ENCODE peak calls at places on chromosomes 5 and 9, in nine cellular contexts. One of them, this sample, is unnamed.

GRCh38 chr5:139961435-139962157 is 81.5 kb downstream of the NRG2 start:
- DNase-seq in suprapubic skin: no peak
- DNase-seq in substantia nigra: no peak
- DNase-seq in NCI-H2081: no peak
- DNase-seq in stimulated activated CD8-positive, alpha-beta memory T cell treated with anti-CD3 and anti-CD28 coated beads, Interleukin-12 subunit alpha, Interleukin-12 subunit beta, amount 100 ng/mL, for 1 hour: no peak
- DNase-seq in ELF-1: no peak
- DNase-seq in ureter: no peak
- DNase-seq in epithelial cell of esophagus: no peak
- DNase-seq in D341Med: no peak
- DNase-seq in this sample: no peak

GRCh38 chr5:181207214-181207959 is 2.4 kb upstream of the TRIM7 start:
- DNase-seq in suprapubic skin: peak
- DNase-seq in substantia nigra: no peak
- DNase-seq in NCI-H2081: no peak
- DNase-seq in stimulated activated CD8-positive, alpha-beta memory T cell treated with anti-CD3 and anti-CD28 coated beads, Interleukin-12 subunit alpha, Interleukin-12 subunit beta, amount 100 ng/mL, for 1 hour: no peak
- DNase-seq in ELF-1: peak
- DNase-seq in ureter: peak
- DNase-seq in epithelial cell of esophagus: peak
- DNase-seq in D341Med: peak
- DNase-seq in this sample: peak

GRCh38 chr5:149526855-149527590 is 24.2 kb downstream of the CSNK1A1 start:
- DNase-seq in suprapubic skin: no peak
- DNase-seq in substantia nigra: no peak
- DNase-seq in NCI-H2081: no peak
- DNase-seq in stimulated activated CD8-positive, alpha-beta memory T cell treated with anti-CD3 and anti-CD28 coated beads, Interleukin-12 subunit alpha, Interleukin-12 subunit beta, amount 100 ng/mL, for 1 hour: no peak
- DNase-seq in ELF-1: no peak
- DNase-seq in ureter: no peak
- DNase-seq in epithelial cell of esophagus: no peak
- DNase-seq in D341Med: no peak
- DNase-seq in this sample: no peak

GRCh38 chr5:59058977-59059687 is 476.3 kb downstream of the RAB3C start:
- DNase-seq in suprapubic skin: no peak
- DNase-seq in substantia nigra: no peak
- DNase-seq in NCI-H2081: no peak
- DNase-seq in stimulated activated CD8-positive, alpha-beta memory T cell treated with anti-CD3 and anti-CD28 coated beads, Interleukin-12 subunit alpha, Interleukin-12 subunit beta, amount 100 ng/mL, for 1 hour: no peak
- DNase-seq in ELF-1: no peak
- DNase-seq in ureter: no peak
- DNase-seq in epithelial cell of esophagus: no peak
- DNase-seq in D341Med: no peak
- DNase-seq in this sample: no peak

GRCh38 chr5:175444060-175444904 is at the start of gene DRD1:
- DNase-seq in suprapubic skin: no peak
- DNase-seq in substantia nigra: no peak
- DNase-seq in NCI-H2081: peak
- DNase-seq in stimulated activated CD8-positive, alpha-beta memory T cell treated with anti-CD3 and anti-CD28 coated beads, Interleukin-12 subunit alpha, Interleukin-12 subunit beta, amount 100 ng/mL, for 1 hour: peak
- DNase-seq in ELF-1: peak
- DNase-seq in ureter: peak
- DNase-seq in epithelial cell of esophagus: peak
- DNase-seq in D341Med: peak
- DNase-seq in this sample: peak

GRCh38 chr5:31048282-31048974 is 145.1 kb upstream of the CDH6 start:
- DNase-seq in suprapubic skin: no peak
- DNase-seq in substantia nigra: no peak
- DNase-seq in NCI-H2081: peak
- DNase-seq in stimulated activated CD8-positive, alpha-beta memory T cell treated with anti-CD3 and anti-CD28 coated beads, Interleukin-12 subunit alpha, Interleukin-12 subunit beta, amount 100 ng/mL, for 1 hour: no peak
- DNase-seq in ELF-1: no peak
- DNase-seq in ureter: no peak
- DNase-seq in epithelial cell of esophagus: no peak
- DNase-seq in D341Med: no peak
- DNase-seq in this sample: no peak

GRCh38 chr9:37438359-37438758 is 15.9 kb downstream of the GRHPR start:
- DNase-seq in suprapubic skin: no peak
- DNase-seq in substantia nigra: no peak
- DNase-seq in NCI-H2081: no peak
- DNase-seq in stimulated activated CD8-positive, alpha-beta memory T cell treated with anti-CD3 and anti-CD28 coated beads, Interleukin-12 subunit alpha, Interleukin-12 subunit beta, amount 100 ng/mL, for 1 hour: no peak
- DNase-seq in ELF-1: no peak
- DNase-seq in ureter: no peak
- DNase-seq in epithelial cell of esophagus: no peak
- DNase-seq in D341Med: no peak
- DNase-seq in this sample: no peak

GRCh38 chr5:39099831-39100230 is 25.6 kb upstream of the RICTOR start:
- DNase-seq in suprapubic skin: no peak
- DNase-seq in substantia nigra: no peak
- DNase-seq in NCI-H2081: no peak
- DNase-seq in stimulated activated CD8-positive, alpha-beta memory T cell treated with anti-CD3 and anti-CD28 coated beads, Interleukin-12 subunit alpha, Interleukin-12 subunit beta, amount 100 ng/mL, for 1 hour: no peak
- DNase-seq in ELF-1: no peak
- DNase-seq in ureter: no peak
- DNase-seq in epithelial cell of esophagus: no peak
- DNase-seq in D341Med: no peak
- DNase-seq in this sample: no peak

GRCh38 chr5:627840-628239 is 15.7 kb downstream of the CEP72 start:
- DNase-seq in suprapubic skin: no peak
- DNase-seq in substantia nigra: no peak
- DNase-seq in NCI-H2081: no peak
- DNase-seq in stimulated activated CD8-positive, alpha-beta memory T cell treated with anti-CD3 and anti-CD28 coated beads, Interleukin-12 subunit alpha, Interleukin-12 subunit beta, amount 100 ng/mL, for 1 hour: no peak
- DNase-seq in ELF-1: no peak
- DNase-seq in ureter: no peak
- DNase-seq in epithelial cell of esophagus: no peak
- DNase-seq in D341Med: no peak
- DNase-seq in this sample: no peak

GRCh38 chr5:28388428-28388827 is 1350.0 kb upstream of the CDH9 start:
- DNase-seq in suprapubic skin: no peak
- DNase-seq in substantia nigra: no peak
- DNase-seq in NCI-H2081: no peak
- DNase-seq in stimulated activated CD8-positive, alpha-beta memory T cell treated with anti-CD3 and anti-CD28 coated beads, Interleukin-12 subunit alpha, Interleukin-12 subunit beta, amount 100 ng/mL, for 1 hour: no peak
- DNase-seq in ELF-1: no peak
- DNase-seq in ureter: no peak
- DNase-seq in epithelial cell of esophagus: no peak
- DNase-seq in D341Med: no peak
- DNase-seq in this sample: no peak

GRCh38 chr9:116765009-116765408 is 77.9 kb downstream of the TRIM32 start:
- DNase-seq in suprapubic skin: no peak
- DNase-seq in substantia nigra: no peak
- DNase-seq in NCI-H2081: no peak
- DNase-seq in stimulated activated CD8-positive, alpha-beta memory T cell treated with anti-CD3 and anti-CD28 coated beads, Interleukin-12 subunit alpha, Interleukin-12 subunit beta, amount 100 ng/mL, for 1 hour: no peak
- DNase-seq in ELF-1: no peak
- DNase-seq in ureter: no peak
- DNase-seq in epithelial cell of esophagus: no peak
- DNase-seq in D341Med: no peak
- DNase-seq in this sample: no peak

GRCh38 chr5:147234825-147235635 is at the start of gene STK32A:
- DNase-seq in suprapubic skin: peak
- DNase-seq in substantia nigra: no peak
- DNase-seq in NCI-H2081: peak
- DNase-seq in stimulated activated CD8-positive, alpha-beta memory T cell treated with anti-CD3 and anti-CD28 coated beads, Interleukin-12 subunit alpha, Interleukin-12 subunit beta, amount 100 ng/mL, for 1 hour: no peak
- DNase-seq in ELF-1: peak
- DNase-seq in ureter: peak
- DNase-seq in epithelial cell of esophagus: peak
- DNase-seq in D341Med: peak
- DNase-seq in this sample: peak

GRCh38 chr9:128863647-128864046 is 18.1 kb downstream of the KYAT1 start:
- DNase-seq in suprapubic skin: peak
- DNase-seq in substantia nigra: no peak
- DNase-seq in NCI-H2081: peak
- DNase-seq in stimulated activated CD8-positive, alpha-beta memory T cell treated with anti-CD3 and anti-CD28 coated beads, Interleukin-12 subunit alpha, Interleukin-12 subunit beta, amount 100 ng/mL, for 1 hour: peak
- DNase-seq in ELF-1: peak
- DNase-seq in ureter: peak
- DNase-seq in epithelial cell of esophagus: peak
- DNase-seq in D341Med: peak
- DNase-seq in this sample: peak

GRCh38 chr5:147904110-147904509 is 2.2 kb downstream of the C5orf46 start:
- DNase-seq in suprapubic skin: no peak
- DNase-seq in substantia nigra: no peak
- DNase-seq in NCI-H2081: no peak
- DNase-seq in stimulated activated CD8-positive, alpha-beta memory T cell treated with anti-CD3 and anti-CD28 coated beads, Interleukin-12 subunit alpha, Interleukin-12 subunit beta, amount 100 ng/mL, for 1 hour: no peak
- DNase-seq in ELF-1: no peak
- DNase-seq in ureter: no peak
- DNase-seq in epithelial cell of esophagus: peak
- DNase-seq in D341Med: no peak
- DNase-seq in this sample: peak

GRCh38 chr9:65410926-65411325 is 125.9 kb upstream of the FOXD4L5 start:
- DNase-seq in suprapubic skin: no peak
- DNase-seq in substantia nigra: no peak
- DNase-seq in NCI-H2081: no peak
- DNase-seq in stimulated activated CD8-positive, alpha-beta memory T cell treated with anti-CD3 and anti-CD28 coated beads, Interleukin-12 subunit alpha, Interleukin-12 subunit beta, amount 100 ng/mL, for 1 hour: no peak
- DNase-seq in ELF-1: no peak
- DNase-seq in ureter: no peak
- DNase-seq in epithelial cell of esophagus: no peak
- DNase-seq in D341Med: no peak
- DNase-seq in this sample: no peak

GRCh38 chr9:135088979-135089847 is 1.7 kb downstream of the OLFM1 start:
- DNase-seq in suprapubic skin: no peak
- DNase-seq in substantia nigra: no peak
- DNase-seq in NCI-H2081: no peak
- DNase-seq in stimulated activated CD8-positive, alpha-beta memory T cell treated with anti-CD3 and anti-CD28 coated beads, Interleukin-12 subunit alpha, Interleukin-12 subunit beta, amount 100 ng/mL, for 1 hour: no peak
- DNase-seq in ELF-1: no peak
- DNase-seq in ureter: no peak
- DNase-seq in epithelial cell of esophagus: no peak
- DNase-seq in D341Med: no peak
- DNase-seq in this sample: no peak

GRCh38 chr9:101309139-101309538 is 75.7 kb downstream of the BAAT start:
- DNase-seq in suprapubic skin: no peak
- DNase-seq in substantia nigra: no peak
- DNase-seq in NCI-H2081: no peak
- DNase-seq in stimulated activated CD8-positive, alpha-beta memory T cell treated with anti-CD3 and anti-CD28 coated beads, Interleukin-12 subunit alpha, Interleukin-12 subunit beta, amount 100 ng/mL, for 1 hour: no peak
- DNase-seq in ELF-1: no peak
- DNase-seq in ureter: no peak
- DNase-seq in epithelial cell of esophagus: no peak
- DNase-seq in D341Med: no peak
- DNase-seq in this sample: no peak

GRCh38 chr9:15192856-15193255 is 114.2 kb downstream of the TTC39B start:
- DNase-seq in suprapubic skin: no peak
- DNase-seq in substantia nigra: no peak
- DNase-seq in NCI-H2081: no peak
- DNase-seq in stimulated activated CD8-positive, alpha-beta memory T cell treated with anti-CD3 and anti-CD28 coated beads, Interleukin-12 subunit alpha, Interleukin-12 subunit beta, amount 100 ng/mL, for 1 hour: no peak
- DNase-seq in ELF-1: no peak
- DNase-seq in ureter: no peak
- DNase-seq in epithelial cell of esophagus: no peak
- DNase-seq in D341Med: no peak
- DNase-seq in this sample: no peak

GRCh38 chr5:167835146-167835545 is 456.3 kb upstream of the WWC1 start:
- DNase-seq in suprapubic skin: no peak
- DNase-seq in substantia nigra: no peak
- DNase-seq in NCI-H2081: no peak
- DNase-seq in stimulated activated CD8-positive, alpha-beta memory T cell treated with anti-CD3 and anti-CD28 coated beads, Interleukin-12 subunit alpha, Interleukin-12 subunit beta, amount 100 ng/mL, for 1 hour: no peak
- DNase-seq in ELF-1: no peak
- DNase-seq in ureter: no peak
- DNase-seq in epithelial cell of esophagus: peak
- DNase-seq in D341Med: no peak
- DNase-seq in this sample: peak

GRCh38 chr5:151315998-151316597 is 12.5 kb upstream of the SLC36A3 start:
- DNase-seq in suprapubic skin: peak
- DNase-seq in substantia nigra: no peak
- DNase-seq in NCI-H2081: peak
- DNase-seq in stimulated activated CD8-positive, alpha-beta memory T cell treated with anti-CD3 and anti-CD28 coated beads, Interleukin-12 subunit alpha, Interleukin-12 subunit beta, amount 100 ng/mL, for 1 hour: peak
- DNase-seq in ELF-1: peak
- DNase-seq in ureter: peak
- DNase-seq in epithelial cell of esophagus: peak
- DNase-seq in D341Med: peak
- DNase-seq in this sample: peak

GRCh38 chr9:70593241-70593640 is 178.8 kb upstream of the KLF9 start:
- DNase-seq in suprapubic skin: no peak
- DNase-seq in substantia nigra: no peak
- DNase-seq in NCI-H2081: no peak
- DNase-seq in stimulated activated CD8-positive, alpha-beta memory T cell treated with anti-CD3 and anti-CD28 coated beads, Interleukin-12 subunit alpha, Interleukin-12 subunit beta, amount 100 ng/mL, for 1 hour: no peak
- DNase-seq in ELF-1: no peak
- DNase-seq in ureter: no peak
- DNase-seq in epithelial cell of esophagus: no peak
- DNase-seq in D341Med: no peak
- DNase-seq in this sample: no peak

GRCh38 chr9:30622551-30622950 is 1761.9 kb upstream of the ACO1 start:
- DNase-seq in suprapubic skin: no peak
- DNase-seq in substantia nigra: no peak
- DNase-seq in NCI-H2081: no peak
- DNase-seq in stimulated activated CD8-positive, alpha-beta memory T cell treated with anti-CD3 and anti-CD28 coated beads, Interleukin-12 subunit alpha, Interleukin-12 subunit beta, amount 100 ng/mL, for 1 hour: no peak
- DNase-seq in ELF-1: no peak
- DNase-seq in ureter: no peak
- DNase-seq in epithelial cell of esophagus: no peak
- DNase-seq in D341Med: no peak
- DNase-seq in this sample: no peak

GRCh38 chr5:78905084-78905938 is 79.8 kb downstream of the ARSB start:
- DNase-seq in suprapubic skin: no peak
- DNase-seq in substantia nigra: no peak
- DNase-seq in NCI-H2081: no peak
- DNase-seq in stimulated activated CD8-positive, alpha-beta memory T cell treated with anti-CD3 and anti-CD28 coated beads, Interleukin-12 subunit alpha, Interleukin-12 subunit beta, amount 100 ng/mL, for 1 hour: no peak
- DNase-seq in ELF-1: no peak
- DNase-seq in ureter: no peak
- DNase-seq in epithelial cell of esophagus: no peak
- DNase-seq in D341Med: no peak
- DNase-seq in this sample: peak

GRCh38 chr5:179822444-179822990 is 1.8 kb downstream of the SQSTM1 start:
- DNase-seq in suprapubic skin: no peak
- DNase-seq in substantia nigra: no peak
- DNase-seq in NCI-H2081: no peak
- DNase-seq in stimulated activated CD8-positive, alpha-beta memory T cell treated with anti-CD3 and anti-CD28 coated beads, Interleukin-12 subunit alpha, Interleukin-12 subunit beta, amount 100 ng/mL, for 1 hour: no peak
- DNase-seq in ELF-1: peak
- DNase-seq in ureter: no peak
- DNase-seq in epithelial cell of esophagus: no peak
- DNase-seq in D341Med: peak
- DNase-seq in this sample: no peak

GRCh38 chr5:143606043-143606752 is 202.7 kb upstream of the NR3C1 start:
- DNase-seq in suprapubic skin: no peak
- DNase-seq in substantia nigra: no peak
- DNase-seq in NCI-H2081: no peak
- DNase-seq in stimulated activated CD8-positive, alpha-beta memory T cell treated with anti-CD3 and anti-CD28 coated beads, Interleukin-12 subunit alpha, Interleukin-12 subunit beta, amount 100 ng/mL, for 1 hour: no peak
- DNase-seq in ELF-1: no peak
- DNase-seq in ureter: no peak
- DNase-seq in epithelial cell of esophagus: peak
- DNase-seq in D341Med: no peak
- DNase-seq in this sample: no peak

GRCh38 chr9:111443454-111443853 is 40.7 kb downstream of the ECPAS start:
- DNase-seq in suprapubic skin: no peak
- DNase-seq in substantia nigra: no peak
- DNase-seq in NCI-H2081: no peak
- DNase-seq in stimulated activated CD8-positive, alpha-beta memory T cell treated with anti-CD3 and anti-CD28 coated beads, Interleukin-12 subunit alpha, Interleukin-12 subunit beta, amount 100 ng/mL, for 1 hour: no peak
- DNase-seq in ELF-1: no peak
- DNase-seq in ureter: no peak
- DNase-seq in epithelial cell of esophagus: no peak
- DNase-seq in D341Med: no peak
- DNase-seq in this sample: no peak

GRCh38 chr5:133662578-133662977 is 50.2 kb upstream of the FSTL4 start:
- DNase-seq in suprapubic skin: no peak
- DNase-seq in substantia nigra: no peak
- DNase-seq in NCI-H2081: no peak
- DNase-seq in stimulated activated CD8-positive, alpha-beta memory T cell treated with anti-CD3 and anti-CD28 coated beads, Interleukin-12 subunit alpha, Interleukin-12 subunit beta, amount 100 ng/mL, for 1 hour: no peak
- DNase-seq in ELF-1: no peak
- DNase-seq in ureter: peak
- DNase-seq in epithelial cell of esophagus: peak
- DNase-seq in D341Med: no peak
- DNase-seq in this sample: no peak

GRCh38 chr9:94805585-94805984 is 79.1 kb downstream of the AOPEP start:
- DNase-seq in suprapubic skin: no peak
- DNase-seq in substantia nigra: no peak
- DNase-seq in NCI-H2081: peak
- DNase-seq in stimulated activated CD8-positive, alpha-beta memory T cell treated with anti-CD3 and anti-CD28 coated beads, Interleukin-12 subunit alpha, Interleukin-12 subunit beta, amount 100 ng/mL, for 1 hour: no peak
- DNase-seq in ELF-1: no peak
- DNase-seq in ureter: peak
- DNase-seq in epithelial cell of esophagus: peak
- DNase-seq in D341Med: no peak
- DNase-seq in this sample: peak

This sample was measured in cardiac fibroblast.